ENCODE peak calls at places on chromosomes 1 and 21, in seven cellular contexts. A is spleen, C is sigmoid colon, N is testis, U is ovary, X is HCT116, Z is body of pancreas. G is an unnamed sample.

GRCh38 chr1:9229549-9229948 is 5.0 kb upstream of the H6PD start:
- DNase-seq in X (no peak), N (no peak), A (no peak), Z (no peak), U (no peak), C (no peak), G (no peak)

GRCh38 chr1:6648556-6648955 is 23.9 kb downstream of the THAP3 start:
- DNase-seq in X (no peak), A (no peak), N (no peak), Z (no peak), U (no peak), C (no peak), G (no peak)

GRCh38 chr1:111666828-111667227 is 47.2 kb downstream of the RAP1A start:
- DNase-seq in A (no peak), Z (no peak), C (no peak), U (no peak), N (no peak), X (no peak), G (no peak)

GRCh38 chr1:28136636-28137613 is 39.6 kb downstream of the PTAFR start:
- DNase-seq in U (no peak), N (no peak), Z (no peak), X (no peak), C (no peak), A (peak; percentile 33), G (no peak)

GRCh38 chr1:74652711-74653131 is 20.9 kb downstream of the ERICH3 start:
- DNase-seq in Z (no peak), U (no peak), A (peak; percentile 56), N (no peak), X (no peak), C (no peak), G (no peak)

GRCh38 chr1:95407864-95408291 is 173.9 kb downstream of the RWDD3 start:
- DNase-seq in N (no peak), A (no peak), C (no peak), Z (no peak), X (no peak), U (no peak), G (no peak)

GRCh38 chr1:68202239-68202832 is 30.0 kb downstream of the WLS start:
- DNase-seq in U (no peak), N (no peak), A (no peak), X (no peak), C (no peak), Z (no peak), G (no peak)

GRCh38 chr1:109628540-109629321 is 9.1 kb downstream of the AMPD2 start:
- DNase-seq in N (no peak), X (no peak), A (no peak), C (no peak), U (peak; percentile 23), Z (no peak), G (no peak)

GRCh38 chr1:111318483-111319000 is 27.9 kb downstream of the CHIA start:
- DNase-seq in Z (no peak), U (no peak), A (no peak), X (no peak), C (no peak), N (no peak), G (no peak)

GRCh38 chr1:66294692-66295384 is 239.1 kb upstream of the SGIP1 start:
- DNase-seq in X (peak; percentile 85), A (no peak), Z (no peak), U (no peak), N (no peak), C (no peak), G (no peak)

GRCh38 chr1:241083285-241083684 is 273.7 kb downstream of the RGS7 start:
- DNase-seq in X (no peak), A (no peak), N (no peak), Z (no peak), U (no peak), C (no peak), G (no peak)

GRCh38 chr1:53625049-53625448 is 113.9 kb downstream of the GLIS1 start:
- DNase-seq in N (peak; percentile 8), Z (no peak), A (no peak), U (no peak), C (no peak), X (no peak), G (no peak)

GRCh38 chr1:39761557-39762260 is 9.4 kb downstream of the OXCT2 start:
- DNase-seq in N (peak; percentile 40), C (no peak), A (no peak), X (no peak), Z (no peak), U (no peak), G (no peak)
- TF ChIP-seq POLR2A in N (no peak), C (no peak), A (no peak), X (no peak), Z (no peak), U (no peak), G (no peak)

GRCh38 chr21:41166947-41167346 is 1.0 kb upstream of the BACE2 start:
- DNase-seq in N (peak; percentile 54), C (peak; percentile 84), X (no peak), A (no peak), U (peak; percentile 60), Z (peak; percentile 48), G (no peak)
- TF ChIP-seq POLR2A in N (no peak), C (no peak), X (no peak), A (no peak), U (no peak), Z (no peak), G (no peak)

GRCh38 chr1:173717238-173717637 is 2.5 kb downstream of the KLHL20 start:
- DNase-seq in Z (no peak), U (no peak), C (no peak), A (no peak), X (no peak), N (no peak), G (no peak)

GRCh38 chr1:173715538-173715844 is 710 bp downstream of the KLHL20 start:
- DNase-seq in Z (no peak), X (no peak), N (no peak), A (no peak), U (no peak), C (no peak), G (no peak)

GRCh38 chr1:173714441-173714758 is 381 bp upstream of the KLHL20 start:
- DNase-seq in Z (no peak), A (no peak), U (no peak), C (no peak), X (no peak), N (no peak), G (no peak)

DNA sequence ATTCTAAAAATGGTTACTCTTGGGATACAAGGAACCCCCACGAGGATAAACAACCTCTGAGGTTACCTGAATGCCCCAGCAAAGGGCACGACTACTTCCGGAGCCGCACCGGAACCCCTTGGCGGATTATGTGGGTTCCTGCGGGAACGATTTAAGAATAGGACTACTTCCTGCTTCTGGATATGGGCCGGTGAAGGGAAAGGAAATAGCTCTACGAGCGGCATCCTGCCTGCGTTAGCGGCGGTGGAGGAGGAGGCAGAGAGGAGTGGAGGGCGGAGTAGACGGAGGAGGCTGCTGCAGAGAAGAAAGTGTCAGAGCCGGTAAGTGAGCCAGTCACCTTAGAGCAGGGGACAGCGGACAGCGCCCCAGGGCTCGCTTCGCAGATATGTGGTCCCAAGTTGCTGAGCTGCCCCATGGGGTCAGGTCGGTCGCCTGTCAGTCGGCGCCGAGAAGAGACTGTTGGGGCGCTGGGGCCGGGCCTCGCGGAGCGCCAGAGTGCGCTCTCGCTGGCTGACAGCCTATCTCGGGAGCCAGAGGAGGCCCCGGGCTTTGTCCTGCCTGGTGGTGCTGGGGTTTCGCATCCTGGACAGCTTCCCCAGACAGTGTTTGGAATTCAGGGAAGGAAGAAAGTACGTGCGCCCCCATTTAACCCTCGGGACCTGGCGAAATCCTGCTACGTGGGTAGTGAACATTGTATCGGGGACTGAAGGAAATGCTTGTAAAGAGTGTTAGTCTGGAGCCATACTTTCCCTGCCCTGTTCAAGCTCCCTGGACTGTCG is at the start of gene KLHL20:
- DNase-seq in N (peak; percentile 86), A (peak; percentile 93), C (peak; percentile 89), X (peak; percentile 89), U (peak; percentile 81), Z (peak; percentile 81), G (peak; percentile 93)
- TF ChIP-seq POLR2A in N (no peak), A (peak; percentile 67), C (peak; percentile 51), X (peak; percentile 76), U (peak; percentile 30), Z (peak; percentile 88), G (peak; percentile 97)

GRCh38 chr1:942864-943533 is 16.1 kb downstream of the NOC2L start:
- DNase-seq in C (peak; percentile 86), A (no peak), U (peak; percentile 79), X (no peak), N (peak; percentile 55), Z (peak; percentile 58), G (no peak)
- TF ChIP-seq POLR2A in C (no peak), A (no peak), U (no peak), X (no peak), N (no peak), Z (peak; percentile 16), G (no peak)

DNA sequence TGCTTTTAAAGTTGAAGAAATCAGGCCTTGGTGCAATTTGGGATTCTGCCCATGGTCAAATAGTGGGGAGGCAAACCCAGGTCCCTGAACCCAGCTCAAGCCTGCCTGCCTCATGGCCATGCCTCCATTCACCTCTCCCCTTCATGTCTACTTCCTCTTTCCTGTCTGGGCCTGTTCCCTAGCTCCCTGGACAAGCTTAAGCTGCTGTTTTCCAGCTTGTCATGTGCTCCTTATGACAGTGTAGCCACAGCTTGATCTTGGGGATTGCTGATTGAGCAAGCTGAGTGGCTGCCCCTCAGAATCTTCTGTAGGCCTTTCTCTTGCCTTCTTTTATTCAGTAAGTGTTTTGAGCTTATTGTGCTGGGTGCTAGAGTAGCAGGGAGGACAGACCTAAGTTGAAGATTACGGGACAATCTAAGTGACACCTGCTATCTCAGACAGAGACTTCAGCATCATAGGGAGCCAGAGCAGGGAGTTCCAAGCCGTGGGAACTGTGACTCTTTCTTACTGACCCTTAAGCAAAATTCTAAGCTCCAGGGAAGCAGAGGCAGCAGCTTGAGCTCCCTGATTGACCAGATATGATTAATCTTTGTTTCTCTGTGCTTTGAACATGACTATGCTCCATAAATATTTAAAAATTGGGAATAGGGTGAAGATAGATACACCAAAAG is 520 bp upstream of the MR1 start:
- DNase-seq in Z (peak; percentile 34), U (peak; percentile 36), X (peak; percentile 18), A (no peak), C (peak; percentile 81), N (peak; percentile 33), G (no peak)
- TF ChIP-seq POLR2A in Z (no peak), U (no peak), X (peak; percentile 38), A (no peak), C (no peak), N (no peak), G (no peak)

G was measured in erythroblast.